ENCODE peak calls at places on chromosomes 4 and X, in ten cellular contexts. J is HT1080; E is AG08395; U is sigmoid colon; O is stimulated activated CD8-positive, alpha-beta memory T cell treated with anti-CD3 and anti-CD28 coated beads, Interleukin-4, amount 100 ng/mL, for 24 hours; L is Right ventricle myocardium superior; A is left ventricle myocardium inferior; F is left lung; N is tibial nerve; X is psoas muscle. C is an unnamed sample.

GRCh38 chr4:86963697-86964096 is 28.9 kb downstream of the AFF1 start:
- DNase-seq in E (no peak), A (no peak), J (peak), N (no peak), O (no peak), X (no peak), F (no peak), U (no peak), L (no peak), C (no peak)

GRCh38 chrX:65706041-65706828 is 38.8 kb downstream of the MSN start:
- DNase-seq in N (no peak), X (peak), E (peak), F (peak), U (no peak), A (peak), O (peak), L (peak), J (peak), C (no peak)

GRCh38 chrX:21741869-21742701 is 15.8 kb downstream of the SMPX start:
- DNase-seq in E (no peak), O (no peak), X (no peak), U (peak), L (no peak), J (no peak), F (no peak), A (no peak), N (peak), C (no peak)

GRCh38 chr4:158809611-158810486 is 41.0 kb downstream of the FNIP2 start:
- DNase-seq in N (peak), O (no peak), F (no peak), J (peak), A (no peak), E (peak), U (no peak), L (no peak), X (no peak), C (no peak)

GRCh38 chrX:132622130-132622529 is 133.3 kb upstream of the MBNL3 start:
- DNase-seq in L (no peak), U (no peak), F (no peak), O (peak), X (no peak), E (peak), N (no peak), J (peak), A (no peak), C (no peak)

GRCh38 chr4:187965726-187966125 is 29.8 kb upstream of the ZFP42 start:
- DNase-seq in A (no peak), N (no peak), E (no peak), F (no peak), X (no peak), U (no peak), J (no peak), L (no peak), O (no peak), C (no peak)

GRCh38 chr4:153532227-153532626 is 66.1 kb downstream of the TMEM131L start:
- DNase-seq in O (no peak), U (no peak), J (no peak), A (no peak), N (no peak), E (no peak), L (no peak), F (no peak), X (no peak), C (no peak)

GRCh38 chr4:2269618-2270163 is 7.8 kb upstream of the MXD4 start:
- DNase-seq in E (no peak), N (no peak), O (no peak), U (no peak), X (peak), A (no peak), J (no peak), L (peak), F (no peak), C (no peak)

GRCh38 chr4:41143721-41144379 is 70.5 kb downstream of the APBB2 start:
- DNase-seq in J (no peak), A (no peak), N (no peak), E (no peak), X (no peak), O (no peak), U (no peak), L (no peak), F (no peak), C (no peak)

GRCh38 chr4:10582059-10582686 is 102.4 kb downstream of the CLNK start:
- DNase-seq in X (no peak), N (peak), J (peak), E (no peak), A (no peak), F (no peak), L (no peak), U (no peak), O (no peak), C (no peak)

GRCh38 chrX:98654565-98654964 is 1755.5 kb downstream of the PCDH19 start:
- DNase-seq in E (no peak), X (no peak), A (no peak), L (no peak), U (no peak), J (no peak), O (no peak), F (no peak), N (no peak), C (no peak)

GRCh38 chrX:37976153-37976552 is 30.2 kb upstream of the SYTL5 start:
- DNase-seq in O (no peak), N (no peak), F (no peak), L (no peak), A (no peak), E (no peak), U (no peak), X (no peak), J (no peak), C (no peak)

GRCh38 chrX:127726227-127726626 is 326.0 kb downstream of the ACTRT1 start:
- DNase-seq in O (no peak), F (no peak), L (no peak), E (no peak), N (no peak), J (peak), U (no peak), A (no peak), X (no peak), C (no peak)

GRCh38 chr4:139018501-139018900 is 2.9 kb downstream of the NOCT start:
- DNase-seq in X (no peak), A (no peak), U (no peak), E (no peak), N (no peak), F (no peak), L (no peak), O (no peak), J (no peak), C (no peak)

GRCh38 chr4:8910822-8911310 is 39.2 kb upstream of the HMX1 start:
- DNase-seq in N (no peak), J (no peak), X (peak), F (peak), E (no peak), L (peak), U (no peak), A (no peak), O (no peak), C (peak)